ENCODE peak calls at places on chromosome 6, in four cellular contexts. S is tibial nerve, D is B cell, P is neural crest cell. X is an unnamed sample.

GRCh38 chr6:85490516-85491248 is 40.8 kb downstream of the NT5E start:
- DNase-seq in D (no peak), P (no peak), S (no peak), X (no peak)

GRCh38 chr6:112780498-112781096 is 433.5 kb downstream of the RFPL4B start:
- DNase-seq in P (peak; percentile 88), S (peak; percentile 80), D (peak; percentile 29), X (peak; percentile 44)

GRCh38 chr6:47153066-47153755 is 111.1 kb upstream of the ADGRF1 start:
- DNase-seq in S (no peak), D (no peak), P (no peak), X (no peak)

GRCh38 chr6:44620922-44621321 is 233.4 kb downstream of the CDC5L start:
- DNase-seq in D (no peak), P (no peak), S (no peak), X (no peak)

GRCh38 chr6:131293472-131293911 is 158.2 kb downstream of the AKAP7 start:
- DNase-seq in D (no peak), P (no peak), S (no peak), X (no peak)

GRCh38 chr6:45272626-45273025 is 55.5 kb upstream of the RUNX2 start:
- DNase-seq in S (no peak), P (no peak), D (no peak), X (no peak)

GRCh38 chr6:32785781-32786533 is 22.6 kb upstream of the HLA-DQB2 start:
- DNase-seq in P (peak; percentile 27), D (peak; percentile 30), S (peak; percentile 47), X (peak; percentile 63)

GRCh38 chr6:11535801-11536230 is 1.7 kb upstream of the TMEM170B start:
- DNase-seq in S (no peak), P (no peak), D (no peak), X (no peak)

GRCh38 chr6:170206317-170206621 is 84.6 kb downstream of the DLL1 start:
- DNase-seq in P (no peak), D (no peak), S (peak; percentile 2), X (no peak)

GRCh38 chr6:106446287-106446885 is 85.9 kb downstream of the CRYBG1 start:
- DNase-seq in S (no peak), P (no peak), D (no peak), X (peak; percentile 27)

GRCh38 chr6:17790486-17790885 is 83.8 kb upstream of the NUP153 start:
- DNase-seq in S (no peak), P (no peak), D (no peak), X (no peak)

GRCh38 chr6:53377793-53378192 is 29.0 kb upstream of the ELOVL5 start:
- DNase-seq in P (no peak), S (no peak), D (no peak), X (no peak)

DNA sequence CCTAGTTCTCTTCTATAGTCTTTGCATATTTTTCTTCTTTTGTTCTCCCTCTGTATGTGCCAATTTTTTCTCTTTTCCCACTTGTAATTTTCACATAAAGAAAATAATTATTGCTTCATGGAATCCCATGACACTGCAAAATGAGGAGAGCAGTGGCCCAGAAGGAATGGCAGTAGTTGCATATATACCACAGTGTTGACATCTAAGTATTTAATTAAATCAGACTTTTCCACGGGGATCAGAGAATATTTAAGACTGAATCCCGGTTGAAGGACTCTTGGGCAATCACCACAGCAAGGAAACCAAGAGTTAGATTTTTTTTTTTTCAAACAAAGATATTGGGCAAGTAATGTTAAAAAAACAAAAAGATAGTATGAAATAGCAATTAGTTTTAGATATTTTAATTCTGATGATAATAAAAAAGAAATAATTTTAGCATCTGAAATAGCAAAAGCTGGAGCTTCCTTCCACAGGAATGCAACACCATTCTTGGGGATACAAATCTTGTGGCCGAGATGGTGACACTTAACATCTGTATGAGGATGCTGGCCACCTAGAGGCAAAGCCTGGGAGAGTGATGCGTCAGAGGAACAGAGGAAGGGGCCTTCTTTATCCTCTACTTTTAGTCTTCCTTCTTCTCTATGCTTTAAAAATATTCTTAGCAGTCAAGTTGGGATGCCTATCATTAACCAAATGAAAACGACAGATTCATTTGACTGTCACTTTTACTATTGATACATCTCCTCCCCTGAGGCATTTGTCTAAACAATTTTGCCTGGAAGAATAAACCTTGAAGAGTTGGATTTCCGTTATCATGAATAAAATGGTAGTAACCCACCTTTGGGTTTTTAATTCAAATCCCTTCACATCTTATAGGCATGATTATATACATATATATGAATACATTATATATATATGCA is 356.2 kb downstream of the GJA1 start:
- DNase-seq in S (no peak), D (no peak), P (no peak), X (no peak)
- TF ChIP-seq CTCF in S (no peak), D (no peak), P (no peak), X (no peak)

GRCh38 chr6:82270791-82271392 is 23.3 kb upstream of the IBTK start:
- DNase-seq in D (peak; percentile 31), S (no peak), P (no peak), X (peak; percentile 56)
- TF ChIP-seq CTCF in D (peak; percentile 77), S (peak; percentile 37), P (peak; percentile 81), X (peak; percentile 25)

GRCh38 chr6:1524040-1524480 is 85.7 kb upstream of the FOXC1 start:
- DNase-seq in P (peak; percentile 25), D (peak; percentile 68), S (peak; percentile 53), X (peak; percentile 78)
- TF ChIP-seq CTCF in P (peak; percentile 62), D (peak; percentile 48), S (peak; percentile 64), X (peak; percentile 81)

GRCh38 chr6:34526992-34527728 is 29.0 kb downstream of the SPDEF start:
- DNase-seq in D (peak; percentile 97), S (peak; percentile 97), P (peak; percentile 94), X (peak; percentile 98)
- TF ChIP-seq CTCF in D (peak; percentile 65), S (peak; percentile 78), P (peak; percentile 78), X (peak; percentile 75)

GRCh38 chr6:26031595-26032386 is 55.4 kb upstream of the HFE start:
- DNase-seq in D (peak; percentile 84), S (peak; percentile 95), P (peak; percentile 86), X (peak; percentile 84)
- TF ChIP-seq CTCF in D (no peak), S (no peak), P (peak; percentile 32), X (peak; percentile 9)

X was measured in GM20000.